ENCODE peak calls at places on chromosomes 13 and 19, in five cellular contexts. W is cardiac muscle cell, J is tibial nerve, D is AG09309, T is Peyer's patch. X is an unnamed sample.
A peak's percentile ranks its signal among the peaks of the same experiment; 100 is the strongest.

GRCh38 chr13:77836423-77836822 is 82.2 kb downstream of the EDNRB start:
- DNase-seq in D (no peak), J (no peak), T (no peak), W (peak; percentile 72), X (no peak)

GRCh38 chr13:110284809-110285519 is 22.0 kb downstream of the COL4A1 start:
- DNase-seq in T (peak; percentile 4), W (no peak), D (no peak), J (no peak), X (no peak)

GRCh38 chr19:57078802-57079201 is 41.0 kb upstream of the USP29 start:
- DNase-seq in T (no peak), J (no peak), W (no peak), D (no peak), X (no peak)

GRCh38 chr13:106882222-106882621 is 314.3 kb upstream of the ARGLU1 start:
- DNase-seq in D (no peak), T (no peak), J (no peak), W (no peak), X (no peak)

GRCh38 chr19:33299061-33299665 is 3.2 kb downstream of the CEBPA start:
- DNase-seq in J (no peak), D (no peak), T (peak; percentile 41), W (no peak), X (no peak)

GRCh38 chr13:19927117-19927734 is 31.3 kb upstream of the ZMYM2 start:
- DNase-seq in T (no peak), J (no peak), W (peak; percentile 15), D (peak; percentile 1), X (no peak)

GRCh38 chr19:56681702-56682101 is 10.1 kb upstream of the ZNF835 start:
- DNase-seq in J (no peak), D (no peak), W (no peak), T (no peak), X (no peak)

GRCh38 chr13:111117289-111117688 is 2.2 kb downstream of the ARHGEF7 start:
- DNase-seq in D (no peak), T (no peak), J (no peak), W (no peak), X (no peak)

GRCh38 chr19:19746286-19747213 is 13.6 kb upstream of the ZNF14 start:
- DNase-seq in J (no peak), D (no peak), W (no peak), T (no peak), X (no peak)

GRCh38 chr13:97627566-97627965 is 193.6 kb downstream of the RAP2A start:
- DNase-seq in D (peak; percentile 59), T (no peak), J (no peak), W (peak; percentile 96), X (peak; percentile 52)

GRCh38 chr19:50496189-50497029 is 14.6 kb downstream of the JOSD2 start:
- DNase-seq in J (no peak), W (peak; percentile 49), D (no peak), T (no peak), X (no peak)

GRCh38 chr13:51785592-51786424 is 18.2 kb downstream of the DHRS12 start:
- DNase-seq in T (peak; percentile 61), W (peak; percentile 69), J (no peak), D (no peak), X (peak; percentile 70)

DNA sequence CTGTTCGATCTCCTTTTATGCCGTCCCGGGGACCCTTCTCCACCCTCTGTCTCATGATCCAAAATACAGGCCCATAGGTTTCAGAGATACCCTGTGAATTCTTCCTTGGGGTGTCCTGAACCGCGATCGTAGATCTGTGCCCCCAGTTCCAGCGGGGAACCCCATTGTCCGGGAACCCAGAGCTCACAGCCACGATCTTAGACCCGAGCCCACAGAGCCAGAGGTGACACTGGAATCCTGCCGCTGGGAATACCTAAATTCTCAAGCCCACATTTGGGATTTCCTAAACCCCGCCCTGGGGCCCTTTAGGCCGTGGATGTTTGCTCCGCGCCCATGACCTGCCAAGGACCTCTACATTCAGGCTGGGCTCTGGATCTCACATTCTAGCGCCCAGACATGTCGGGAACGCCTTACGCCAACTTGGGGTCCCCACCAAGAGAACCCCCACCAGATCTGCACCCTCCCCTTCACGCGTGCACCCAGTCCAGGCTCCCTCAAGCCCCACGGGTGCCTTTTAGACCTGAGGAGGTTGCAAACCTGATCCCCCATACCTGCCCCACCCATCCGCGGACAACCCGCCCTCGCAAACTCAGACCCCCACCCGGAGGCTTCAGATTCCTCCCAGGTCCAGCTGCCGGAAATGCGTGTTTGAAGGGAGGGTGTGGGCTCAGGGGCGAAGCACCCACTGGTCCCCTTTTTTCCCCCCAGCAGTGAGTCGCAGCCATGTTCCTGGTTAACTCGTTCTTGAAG is 598 bp downstream of the CAPNS1 start:
- DNase-seq in D (no peak), W (peak; percentile 58), J (no peak), T (peak; percentile 72), X (no peak)
- H3K4me3 ChIP-seq in D (peak overlapping the region; percentile 99), W (peak overlapping the region; percentile 97), J (peak overlapping the region; percentile 80), T (peak overlapping the region; percentile 82), X (peak overlapping the region; percentile 99)

DNA sequence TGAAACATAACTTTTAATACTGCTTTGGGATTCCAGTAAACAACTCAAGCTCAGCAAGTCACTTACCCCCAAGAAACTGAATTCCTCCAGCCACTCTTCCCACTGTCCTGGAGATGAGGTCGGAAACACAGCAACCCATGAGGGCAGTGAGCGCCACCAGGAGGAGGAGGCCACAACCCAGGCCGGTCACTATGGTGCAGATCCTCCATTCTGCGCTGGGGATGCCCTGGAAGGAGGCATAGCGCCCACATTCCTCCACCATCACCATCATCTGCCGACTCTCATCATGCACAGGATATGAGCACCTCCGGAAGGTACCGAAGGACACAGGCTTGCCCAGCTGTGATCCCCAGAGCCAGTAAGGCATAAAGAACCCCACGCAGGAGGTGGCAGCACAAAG is 2.2 kb downstream of the LHFPL6 start:
- DNase-seq in T (no peak), D (no peak), J (peak; percentile 38), W (peak; percentile 27), X (no peak)
- TF ChIP-seq CTCF in T (no peak), D (peak; percentile 62), J (peak; percentile 18), W (peak; percentile 35), X (peak; percentile 29)

GRCh38 chr19:55549500-55550320 is 4.4 kb upstream of the SBK3 start:
- DNase-seq in W (peak; percentile 79), J (no peak), T (no peak), D (peak; percentile 81), X (no peak)

GRCh38 chr19:55545913-55546495 is 661 bp upstream of the SBK3 start:
- DNase-seq in J (no peak), D (no peak), W (no peak), T (no peak), X (no peak)

GRCh38 chr19:55545443-55545842 is at the start of gene SBK3:
- DNase-seq in J (no peak), D (no peak), T (no peak), W (no peak), X (no peak)

GRCh38 chr19:55544776-55545439 is 435 bp downstream of the SBK3 start:
- DNase-seq in D (no peak), W (no peak), J (no peak), T (no peak), X (no peak)

DNA sequence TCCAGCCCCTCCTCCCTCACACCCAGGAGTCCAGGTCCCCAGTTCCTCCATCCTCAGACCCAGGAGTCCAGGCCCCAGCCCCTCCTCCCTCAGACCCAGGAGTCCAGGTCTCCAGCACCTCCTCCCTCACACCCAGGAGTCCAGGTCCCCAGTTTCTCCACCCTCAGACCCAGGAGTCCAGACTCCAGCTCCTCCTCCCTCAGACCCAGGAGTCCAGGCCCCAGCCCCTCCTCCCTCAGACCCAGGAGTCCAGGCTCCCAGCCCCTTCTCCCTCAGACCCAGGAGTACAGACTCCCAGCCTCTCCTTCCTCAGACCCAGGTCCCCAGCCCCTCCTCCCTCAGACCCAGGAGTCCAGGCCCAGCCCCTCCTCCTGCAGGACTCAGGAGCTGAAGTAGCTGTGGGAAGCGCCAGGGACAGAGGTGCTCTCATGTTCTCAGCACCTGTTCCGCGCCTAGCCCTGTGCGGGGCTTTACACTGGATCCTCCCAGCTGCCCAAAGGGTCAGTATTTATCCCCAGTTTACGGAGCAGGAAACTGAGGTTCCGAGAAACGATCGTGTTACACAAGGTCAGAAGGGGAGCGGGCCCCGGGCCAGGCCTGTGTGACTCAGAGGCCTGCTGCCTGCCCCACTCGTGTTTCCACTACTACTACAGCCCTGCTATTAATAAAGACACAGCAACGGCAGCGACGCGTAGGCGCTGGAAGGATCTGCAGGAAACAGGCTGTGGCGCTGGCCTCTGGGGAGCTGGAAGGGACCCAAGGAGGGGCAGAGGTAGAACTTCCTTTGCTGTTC is 1.7 kb upstream of the SBK3 start:
- DNase-seq in D (peak; percentile 49), T (peak; percentile 72), J (peak; percentile 30), W (peak; percentile 92), X (no peak)
- H3K4me3 ChIP-seq in D (no peak overlapping the region), T (no peak overlapping the region), J (no peak overlapping the region), W (no peak overlapping the region), X (no peak overlapping the region)

DNA sequence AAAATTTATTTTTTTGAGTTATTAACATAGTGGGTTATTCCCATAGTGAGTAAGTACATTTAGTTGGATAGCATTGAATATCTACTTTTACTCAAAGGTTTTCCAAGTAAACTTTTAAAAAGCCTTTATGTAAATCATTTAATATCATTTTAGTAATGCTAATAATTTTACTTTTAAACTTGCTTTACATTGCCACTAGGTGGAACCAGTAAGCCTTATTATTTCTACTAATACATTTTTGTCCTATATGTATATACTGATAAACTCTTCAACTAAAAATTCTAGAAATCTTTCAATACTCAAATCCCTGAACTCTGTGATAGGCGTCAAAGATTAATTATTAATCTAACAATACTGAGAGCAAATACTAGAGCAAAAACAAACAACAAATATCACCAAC is 1709.2 kb upstream of the PCDH20 start:
- DNase-seq in T (no peak), D (no peak), J (no peak), W (peak; percentile 49), X (no peak)
- TF ChIP-seq CTCF in T (no peak), D (peak; percentile 20), J (no peak), W (peak; percentile 42), X (no peak)

GRCh38 chr13:98869408-98870090 is 108.3 kb downstream of the DOCK9 start:
- DNase-seq in J (no peak), D (no peak), T (no peak), W (peak; percentile 27), X (no peak)
- H3K4me3 ChIP-seq in J (no peak overlapping the region), D (no peak overlapping the region), T (no peak overlapping the region), W (no peak overlapping the region), X (no peak overlapping the region)

DNA sequence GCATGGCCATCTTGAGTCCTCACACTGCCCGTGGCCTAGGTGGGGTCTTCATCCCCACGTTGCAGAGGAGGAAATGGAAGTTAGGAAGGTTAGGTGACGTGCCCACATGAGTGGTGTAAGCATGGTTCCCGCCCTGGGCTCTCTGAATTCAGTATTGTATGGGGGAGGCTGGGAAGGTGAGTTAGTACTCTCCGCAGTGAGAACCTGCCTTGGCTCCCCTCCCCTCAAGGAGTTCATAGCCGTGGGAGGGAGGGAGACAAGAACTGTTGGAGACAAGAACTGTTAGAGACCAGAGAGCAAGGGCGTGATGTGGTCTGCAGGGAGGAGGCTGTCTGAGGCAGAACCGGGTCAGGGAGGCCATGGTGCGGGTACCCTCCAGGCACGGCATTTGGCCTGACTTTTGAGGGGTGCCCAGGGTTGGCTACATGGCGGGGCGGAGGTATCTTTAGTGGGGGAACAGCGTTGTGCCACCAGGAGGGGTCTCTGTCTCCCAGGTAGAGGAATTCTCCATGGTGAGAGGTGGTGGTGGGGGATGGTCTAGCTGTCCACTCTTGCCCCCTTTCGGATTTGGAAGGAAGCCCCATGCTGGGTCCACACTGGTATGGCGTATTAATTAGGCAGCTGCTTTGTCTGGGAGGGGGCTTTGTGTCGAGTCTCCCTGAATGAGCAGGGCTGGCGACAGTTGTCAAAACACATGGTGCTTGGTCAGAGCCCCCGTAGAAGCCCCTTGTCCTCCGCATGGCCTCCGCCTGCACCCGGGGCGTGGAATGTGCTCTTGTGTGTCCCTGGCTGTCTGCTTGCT is 45.8 kb downstream of the CAPN12 start:
- DNase-seq in J (no peak), W (no peak), T (no peak), D (no peak), X (no peak)
- TF ChIP-seq CTCF in J (no peak), W (no peak), T (no peak), D (no peak), X (no peak)

GRCh38 chr19:47109177-47109540 is 4.4 kb downstream of the ZC3H4 start:
- DNase-seq in W (no peak), J (no peak), D (no peak), T (no peak), X (no peak)
- H3K4me3 ChIP-seq in W (no peak overlapping the region), J (peak overlapping the region; percentile 98), D (no peak overlapping the region), T (peak overlapping the region; percentile 99), X (peak overlapping the region; percentile 97)